ENCODE peak calls at places on chromosome 3, in six cellular contexts. One of them, this sample, is unnamed.

GRCh38 chr3:13877911-13878710 is 1.8 kb downstream of the WNT7A start:
- DNase-seq in hepatocyte: peak; percentile 38
- DNase-seq in OCI-LY7: no peak
- DNase-seq in neural progenitor cell: peak; percentile 65
- DNase-seq in PC-3: peak; percentile 37
- DNase-seq in HCT116: no peak
- DNase-seq in this sample: no peak

GRCh38 chr3:33681667-33682066 is 36.4 kb downstream of the CLASP2 start:
- DNase-seq in PC-3: no peak
- DNase-seq in HCT116: no peak
- DNase-seq in OCI-LY7: no peak
- DNase-seq in hepatocyte: no peak
- DNase-seq in neural progenitor cell: no peak
- DNase-seq in this sample: no peak

GRCh38 chr3:23264413-23264812 is 61.3 kb downstream of the UBE2E2 start:
- DNase-seq in OCI-LY7: no peak
- DNase-seq in HCT116: no peak
- DNase-seq in neural progenitor cell: no peak
- DNase-seq in PC-3: peak; percentile 79
- DNase-seq in hepatocyte: no peak
- DNase-seq in this sample: no peak

GRCh38 chr3:61666032-61666431 is 104.7 kb downstream of the PTPRG start:
- DNase-seq in neural progenitor cell: no peak
- DNase-seq in HCT116: no peak
- DNase-seq in hepatocyte: no peak
- DNase-seq in PC-3: no peak
- DNase-seq in OCI-LY7: no peak
- DNase-seq in this sample: no peak

GRCh38 chr3:23324745-23325144 is 121.6 kb downstream of the UBE2E2 start:
- DNase-seq in hepatocyte: no peak
- DNase-seq in OCI-LY7: peak; percentile 73
- DNase-seq in neural progenitor cell: no peak
- DNase-seq in HCT116: no peak
- DNase-seq in PC-3: peak; percentile 73
- DNase-seq in this sample: peak; percentile 56

GRCh38 chr3:9111349-9112265 is 137.8 kb downstream of the SRGAP3 start:
- DNase-seq in OCI-LY7: peak; percentile 4
- DNase-seq in hepatocyte: no peak
- DNase-seq in HCT116: no peak
- DNase-seq in neural progenitor cell: no peak
- DNase-seq in PC-3: no peak
- DNase-seq in this sample: no peak

GRCh38 chr3:42526616-42527367 is 24.3 kb downstream of the VIPR1 start:
- DNase-seq in hepatocyte: no peak
- DNase-seq in HCT116: no peak
- DNase-seq in OCI-LY7: no peak
- DNase-seq in neural progenitor cell: peak; percentile 35
- DNase-seq in PC-3: no peak
- DNase-seq in this sample: no peak

GRCh38 chr3:78497692-78498091 is 1270.1 kb downstream of the ROBO1 start:
- DNase-seq in PC-3: peak; percentile 16
- DNase-seq in neural progenitor cell: no peak
- DNase-seq in hepatocyte: no peak
- DNase-seq in HCT116: no peak
- DNase-seq in OCI-LY7: no peak
- DNase-seq in this sample: no peak

GRCh38 chr3:60294181-60294580 is 957.1 kb downstream of the FHIT start:
- DNase-seq in neural progenitor cell: no peak
- DNase-seq in HCT116: no peak
- DNase-seq in PC-3: peak; percentile 9
- DNase-seq in hepatocyte: no peak
- DNase-seq in OCI-LY7: no peak
- DNase-seq in this sample: no peak

GRCh38 chr3:147943265-147943945 is 534.2 kb downstream of the ZIC1 start:
- DNase-seq in neural progenitor cell: no peak
- DNase-seq in HCT116: peak; percentile 47
- DNase-seq in OCI-LY7: no peak
- DNase-seq in PC-3: peak; percentile 77
- DNase-seq in hepatocyte: peak; percentile 29
- DNase-seq in this sample: no peak

GRCh38 chr3:117706037-117706436 is 996.5 kb downstream of the TUSC7 start:
- DNase-seq in neural progenitor cell: no peak
- DNase-seq in HCT116: no peak
- DNase-seq in OCI-LY7: no peak
- DNase-seq in hepatocyte: no peak
- DNase-seq in PC-3: no peak
- DNase-seq in this sample: no peak

GRCh38 chr3:188661801-188662200 is 507.8 kb downstream of the LPP start:
- DNase-seq in PC-3: no peak
- DNase-seq in OCI-LY7: no peak
- DNase-seq in HCT116: no peak
- DNase-seq in hepatocyte: no peak
- DNase-seq in neural progenitor cell: no peak
- DNase-seq in this sample: no peak

GRCh38 chr3:57097536-57097935 is 37.1 kb downstream of the SPATA12 start:
- DNase-seq in hepatocyte: no peak
- DNase-seq in PC-3: no peak
- DNase-seq in HCT116: no peak
- DNase-seq in neural progenitor cell: no peak
- DNase-seq in OCI-LY7: no peak
- DNase-seq in this sample: no peak

GRCh38 chr3:182983811-182984210 is 3.5 kb upstream of the DCUN1D1 start:
- DNase-seq in hepatocyte: no peak
- DNase-seq in neural progenitor cell: no peak
- DNase-seq in PC-3: no peak
- DNase-seq in HCT116: no peak
- DNase-seq in OCI-LY7: no peak
- DNase-seq in this sample: no peak

GRCh38 chr3:4904801-4905695 is 74.2 kb upstream of the BHLHE40 start:
- DNase-seq in PC-3: peak; percentile 76
- DNase-seq in hepatocyte: no peak
- DNase-seq in neural progenitor cell: no peak
- DNase-seq in OCI-LY7: no peak
- DNase-seq in HCT116: no peak
- DNase-seq in this sample: no peak

GRCh38 chr3:24829011-24829581 is 334.4 kb upstream of the THRB start:
- DNase-seq in HCT116: no peak
- DNase-seq in PC-3: no peak
- DNase-seq in hepatocyte: peak; percentile 78
- DNase-seq in neural progenitor cell: peak; percentile 78
- DNase-seq in OCI-LY7: no peak
- DNase-seq in this sample: no peak

GRCh38 chr3:184496933-184497332 is 64.7 kb upstream of the EPHB3 start:
- DNase-seq in HCT116: no peak
- DNase-seq in PC-3: no peak
- DNase-seq in OCI-LY7: no peak
- DNase-seq in neural progenitor cell: no peak
- DNase-seq in hepatocyte: no peak
- DNase-seq in this sample: no peak

GRCh38 chr3:43024183-43024865 is 45.2 kb downstream of the GASK1A start:
- DNase-seq in neural progenitor cell: no peak
- DNase-seq in HCT116: no peak
- DNase-seq in OCI-LY7: no peak
- DNase-seq in PC-3: no peak
- DNase-seq in hepatocyte: no peak
- DNase-seq in this sample: no peak

GRCh38 chr3:164460851-164461250 is 617.4 kb downstream of the SI start:
- DNase-seq in neural progenitor cell: no peak
- DNase-seq in hepatocyte: no peak
- DNase-seq in PC-3: no peak
- DNase-seq in OCI-LY7: no peak
- DNase-seq in HCT116: no peak
- DNase-seq in this sample: peak; percentile 82

GRCh38 chr3:31448882-31449243 is 83.9 kb upstream of the STT3B start:
- DNase-seq in OCI-LY7: no peak
- DNase-seq in PC-3: no peak
- DNase-seq in neural progenitor cell: no peak
- DNase-seq in hepatocyte: no peak
- DNase-seq in HCT116: no peak
- DNase-seq in this sample: peak; percentile 70
- H3K4me2 ChIP-seq in OCI-LY7: no peak overlapping the region
- H3K4me2 ChIP-seq in PC-3: no peak overlapping the region
- H3K4me2 ChIP-seq in neural progenitor cell: no peak overlapping the region
- H3K4me2 ChIP-seq in hepatocyte: no peak overlapping the region
- H3K4me2 ChIP-seq in HCT116: no peak overlapping the region
- H3K4me2 ChIP-seq in this sample: peak overlapping the region; percentile 80

GRCh38 chr3:110711851-110712396 is 359.7 kb upstream of the NECTIN3 start:
- DNase-seq in hepatocyte: no peak
- DNase-seq in OCI-LY7: no peak
- DNase-seq in HCT116: no peak
- DNase-seq in neural progenitor cell: no peak
- DNase-seq in PC-3: no peak
- DNase-seq in this sample: peak; percentile 46
- TF ChIP-seq EZH2phosphoT487 in hepatocyte: no peak
- TF ChIP-seq EZH2phosphoT487 in OCI-LY7: no peak
- TF ChIP-seq EZH2phosphoT487 in HCT116: no peak
- TF ChIP-seq EZH2phosphoT487 in neural progenitor cell: no peak
- TF ChIP-seq EZH2phosphoT487 in PC-3: no peak
- TF ChIP-seq EZH2phosphoT487 in this sample: no peak

GRCh38 chr3:141241248-141242034 is 9.8 kb downstream of the PXYLP1 start:
- DNase-seq in neural progenitor cell: no peak
- DNase-seq in PC-3: no peak
- DNase-seq in HCT116: no peak
- DNase-seq in hepatocyte: no peak
- DNase-seq in OCI-LY7: no peak
- DNase-seq in this sample: no peak
- H3K4me2 ChIP-seq in neural progenitor cell: no peak overlapping the region
- H3K4me2 ChIP-seq in PC-3: no peak overlapping the region
- H3K4me2 ChIP-seq in HCT116: no peak overlapping the region
- H3K4me2 ChIP-seq in hepatocyte: no peak overlapping the region
- H3K4me2 ChIP-seq in OCI-LY7: no peak overlapping the region
- H3K4me2 ChIP-seq in this sample: no peak overlapping the region

DNA sequence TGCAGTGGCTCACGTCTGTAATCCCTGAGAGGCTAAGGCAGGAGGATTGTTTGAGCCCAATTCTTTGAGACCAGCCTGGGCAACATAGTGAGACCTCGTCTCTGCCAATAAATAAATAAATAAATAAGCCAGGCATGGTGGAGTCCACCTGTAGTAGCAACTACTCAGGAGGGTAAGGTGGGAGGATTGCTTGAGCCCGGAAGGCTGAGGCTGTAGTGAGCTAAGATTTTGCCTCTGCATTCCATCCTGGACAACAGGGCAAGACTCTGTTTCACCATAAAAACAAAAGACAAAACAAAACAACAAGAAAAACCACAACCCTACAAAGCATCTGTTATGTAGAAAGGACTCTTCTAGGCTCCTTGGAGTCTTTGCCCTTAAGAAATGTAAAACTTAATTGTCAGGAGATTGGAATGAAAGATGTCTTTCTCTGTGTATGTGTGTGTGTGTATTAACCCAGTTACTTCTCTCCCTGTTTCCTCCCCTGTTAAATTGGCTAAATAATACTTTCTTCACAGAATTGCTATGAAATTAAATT is 9.5 kb downstream of the NECTIN3 start:
- DNase-seq in hepatocyte: no peak
- DNase-seq in HCT116: no peak
- DNase-seq in OCI-LY7: no peak
- DNase-seq in PC-3: no peak
- DNase-seq in neural progenitor cell: no peak
- DNase-seq in this sample: no peak
- TF ChIP-seq EZH2phosphoT487 in hepatocyte: no peak
- TF ChIP-seq EZH2phosphoT487 in HCT116: no peak
- TF ChIP-seq EZH2phosphoT487 in OCI-LY7: no peak
- TF ChIP-seq EZH2phosphoT487 in PC-3: no peak
- TF ChIP-seq EZH2phosphoT487 in neural progenitor cell: no peak
- TF ChIP-seq EZH2phosphoT487 in this sample: no peak

GRCh38 chr3:130900959-130901358 is 7.1 kb downstream of the ATP2C1 start:
- DNase-seq in hepatocyte: no peak
- DNase-seq in OCI-LY7: no peak
- DNase-seq in HCT116: no peak
- DNase-seq in neural progenitor cell: no peak
- DNase-seq in PC-3: no peak
- DNase-seq in this sample: peak; percentile 21

GRCh38 chr3:130906374-130906995 is 12.6 kb downstream of the ATP2C1 start:
- DNase-seq in hepatocyte: no peak
- DNase-seq in neural progenitor cell: no peak
- DNase-seq in HCT116: no peak
- DNase-seq in PC-3: peak; percentile 57
- DNase-seq in OCI-LY7: no peak
- DNase-seq in this sample: no peak

GRCh38 chr3:130905551-130905950 is 11.7 kb downstream of the ATP2C1 start:
- DNase-seq in neural progenitor cell: no peak
- DNase-seq in HCT116: no peak
- DNase-seq in hepatocyte: peak; percentile 7
- DNase-seq in PC-3: peak; percentile 61
- DNase-seq in OCI-LY7: peak; percentile 23
- DNase-seq in this sample: no peak

GRCh38 chr3:130901463-130902204 is 7.8 kb downstream of the ATP2C1 start:
- DNase-seq in PC-3: no peak
- DNase-seq in OCI-LY7: no peak
- DNase-seq in neural progenitor cell: no peak
- DNase-seq in hepatocyte: no peak
- DNase-seq in HCT116: no peak
- DNase-seq in this sample: no peak

DNA sequence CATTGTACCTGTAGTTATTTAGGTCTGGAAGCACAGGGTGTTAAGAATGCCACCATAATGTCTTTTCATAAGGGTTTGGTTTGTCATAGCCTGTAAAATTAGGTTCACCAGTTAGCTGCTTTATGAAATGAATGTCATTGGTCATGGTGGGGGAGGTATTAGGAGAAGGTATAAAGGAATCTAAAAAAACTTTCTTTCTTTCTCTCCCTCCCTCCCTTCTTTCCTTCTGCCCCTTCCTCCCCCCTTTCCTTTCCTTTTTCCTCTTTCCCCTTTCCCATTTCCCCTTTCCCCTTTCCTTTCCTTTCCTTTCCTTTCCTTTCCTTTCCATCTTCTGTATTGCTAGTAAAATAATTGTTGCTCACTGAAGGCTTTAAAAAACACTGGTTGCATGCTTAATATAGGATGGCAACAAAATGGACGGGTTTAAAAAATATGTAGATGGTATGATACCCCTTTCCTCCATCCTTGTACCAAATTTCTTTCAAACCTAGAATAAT is 9.6 kb downstream of the ATP2C1 start:
- DNase-seq in hepatocyte: no peak
- DNase-seq in neural progenitor cell: no peak
- DNase-seq in OCI-LY7: no peak
- DNase-seq in HCT116: no peak
- DNase-seq in PC-3: no peak
- DNase-seq in this sample: no peak
- H3K4me2 ChIP-seq in hepatocyte: no peak overlapping the region
- H3K4me2 ChIP-seq in neural progenitor cell: no peak overlapping the region
- H3K4me2 ChIP-seq in OCI-LY7: no peak overlapping the region
- H3K4me2 ChIP-seq in HCT116: no peak overlapping the region
- H3K4me2 ChIP-seq in PC-3: no peak overlapping the region
- H3K4me2 ChIP-seq in this sample: no peak overlapping the region

GRCh38 chr3:192188218-192188835 is 539.0 kb downstream of the FGF12 start:
- DNase-seq in HCT116: peak; percentile 47
- DNase-seq in PC-3: peak; percentile 71
- DNase-seq in OCI-LY7: peak; percentile 79
- DNase-seq in neural progenitor cell: peak; percentile 80
- DNase-seq in hepatocyte: peak; percentile 81
- DNase-seq in this sample: peak; percentile 87
- TF ChIP-seq EZH2phosphoT487 in HCT116: no peak
- TF ChIP-seq EZH2phosphoT487 in PC-3: no peak
- TF ChIP-seq EZH2phosphoT487 in OCI-LY7: no peak
- TF ChIP-seq EZH2phosphoT487 in neural progenitor cell: no peak
- TF ChIP-seq EZH2phosphoT487 in hepatocyte: no peak
- TF ChIP-seq EZH2phosphoT487 in this sample: no peak